ENCODE peak calls at places on chromosomes 6 and 20, in seven cellular contexts. One of them, this sample, is unnamed.

GRCh38 chr6:169250660-169251059 is 3.0 kb downstream of the THBS2 start:
- DNase-seq in astrocyte: peak
- DNase-seq in lower lobe of right lung: no peak
- DNase-seq in endodermal cell: peak
- DNase-seq in endothelial cell: no peak
- DNase-seq in activated B cell treated with CpG ODN at 0.5 μM for 24 hours: no peak
- DNase-seq in cardiac muscle cell: peak
- DNase-seq in this sample: no peak

GRCh38 chr6:139882234-139882633 is 507.8 kb upstream of the CITED2 start:
- DNase-seq in cardiac muscle cell: peak
- DNase-seq in activated B cell treated with CpG ODN at 0.5 μM for 24 hours: no peak
- DNase-seq in endothelial cell: no peak
- DNase-seq in lower lobe of right lung: no peak
- DNase-seq in endodermal cell: peak
- DNase-seq in astrocyte: peak
- DNase-seq in this sample: no peak

GRCh38 chr6:108321253-108321740 is 26.4 kb downstream of the AFG1L start:
- DNase-seq in lower lobe of right lung: no peak
- DNase-seq in astrocyte: no peak
- DNase-seq in endothelial cell: no peak
- DNase-seq in cardiac muscle cell: peak
- DNase-seq in endodermal cell: no peak
- DNase-seq in activated B cell treated with CpG ODN at 0.5 μM for 24 hours: no peak
- DNase-seq in this sample: no peak

GRCh38 chr6:137240168-137240567 is 21.0 kb upstream of the IFNGR1 start:
- DNase-seq in endothelial cell: no peak
- DNase-seq in cardiac muscle cell: peak
- DNase-seq in lower lobe of right lung: peak
- DNase-seq in activated B cell treated with CpG ODN at 0.5 μM for 24 hours: no peak
- DNase-seq in astrocyte: peak
- DNase-seq in endodermal cell: no peak
- DNase-seq in this sample: no peak

GRCh38 chr6:138086573-138087196 is 20.5 kb downstream of the PERP start:
- DNase-seq in activated B cell treated with CpG ODN at 0.5 μM for 24 hours: no peak
- DNase-seq in cardiac muscle cell: no peak
- DNase-seq in endothelial cell: no peak
- DNase-seq in lower lobe of right lung: no peak
- DNase-seq in endodermal cell: peak
- DNase-seq in astrocyte: peak
- DNase-seq in this sample: peak

GRCh38 chr6:157376706-157377230 is 4.2 kb upstream of the ZDHHC14 start:
- DNase-seq in lower lobe of right lung: no peak
- DNase-seq in cardiac muscle cell: no peak
- DNase-seq in endothelial cell: no peak
- DNase-seq in endodermal cell: no peak
- DNase-seq in activated B cell treated with CpG ODN at 0.5 μM for 24 hours: no peak
- DNase-seq in astrocyte: no peak
- DNase-seq in this sample: no peak

GRCh38 chr20:23241416-23241815 is 109.2 kb upstream of the NXT1 start:
- DNase-seq in cardiac muscle cell: no peak
- DNase-seq in astrocyte: no peak
- DNase-seq in endothelial cell: no peak
- DNase-seq in endodermal cell: no peak
- DNase-seq in activated B cell treated with CpG ODN at 0.5 μM for 24 hours: no peak
- DNase-seq in lower lobe of right lung: no peak
- DNase-seq in this sample: no peak

GRCh38 chr6:46781478-46782378 is 11.5 kb upstream of the MEP1A start:
- DNase-seq in astrocyte: peak
- DNase-seq in cardiac muscle cell: peak
- DNase-seq in activated B cell treated with CpG ODN at 0.5 μM for 24 hours: no peak
- DNase-seq in endodermal cell: peak
- DNase-seq in lower lobe of right lung: no peak
- DNase-seq in endothelial cell: peak
- DNase-seq in this sample: peak

GRCh38 chr20:12790856-12791255 is 217.9 kb upstream of the SPTLC3 start:
- DNase-seq in endothelial cell: no peak
- DNase-seq in endodermal cell: no peak
- DNase-seq in lower lobe of right lung: no peak
- DNase-seq in activated B cell treated with CpG ODN at 0.5 μM for 24 hours: no peak
- DNase-seq in astrocyte: no peak
- DNase-seq in cardiac muscle cell: no peak
- DNase-seq in this sample: no peak

GRCh38 chr6:166712554-166713228 is 85.6 kb upstream of the RPS6KA2 start:
- DNase-seq in endothelial cell: no peak
- DNase-seq in activated B cell treated with CpG ODN at 0.5 μM for 24 hours: no peak
- DNase-seq in astrocyte: no peak
- DNase-seq in cardiac muscle cell: no peak
- DNase-seq in lower lobe of right lung: no peak
- DNase-seq in endodermal cell: peak
- DNase-seq in this sample: no peak

GRCh38 chr6:10412948-10413849 is 1.7 kb downstream of the TFAP2A start:
- DNase-seq in endodermal cell: peak
- DNase-seq in activated B cell treated with CpG ODN at 0.5 μM for 24 hours: no peak
- DNase-seq in lower lobe of right lung: peak
- DNase-seq in endothelial cell: no peak
- DNase-seq in cardiac muscle cell: no peak
- DNase-seq in astrocyte: no peak
- DNase-seq in this sample: no peak

GRCh38 chr6:10414766-10415592 is at the start of gene TFAP2A:
- DNase-seq in endodermal cell: peak
- DNase-seq in astrocyte: peak
- DNase-seq in activated B cell treated with CpG ODN at 0.5 μM for 24 hours: no peak
- DNase-seq in cardiac muscle cell: peak
- DNase-seq in endothelial cell: no peak
- DNase-seq in lower lobe of right lung: no peak
- DNase-seq in this sample: no peak

GRCh38 chr6:10415593-10416480 is 963 bp upstream of the TFAP2A start:
- DNase-seq in endodermal cell: no peak
- DNase-seq in lower lobe of right lung: no peak
- DNase-seq in cardiac muscle cell: no peak
- DNase-seq in astrocyte: no peak
- DNase-seq in endothelial cell: no peak
- DNase-seq in activated B cell treated with CpG ODN at 0.5 μM for 24 hours: no peak
- DNase-seq in this sample: no peak

GRCh38 chr6:10412165-10412947 is 2.5 kb downstream of the TFAP2A start:
- DNase-seq in endothelial cell: no peak
- DNase-seq in astrocyte: peak
- DNase-seq in lower lobe of right lung: peak
- DNase-seq in cardiac muscle cell: peak
- DNase-seq in activated B cell treated with CpG ODN at 0.5 μM for 24 hours: no peak
- DNase-seq in endodermal cell: peak
- DNase-seq in this sample: no peak

GRCh38 chr6:10413850-10414765 is 766 bp downstream of the TFAP2A start:
- DNase-seq in endodermal cell: peak
- DNase-seq in astrocyte: no peak
- DNase-seq in activated B cell treated with CpG ODN at 0.5 μM for 24 hours: no peak
- DNase-seq in cardiac muscle cell: no peak
- DNase-seq in lower lobe of right lung: no peak
- DNase-seq in endothelial cell: no peak
- DNase-seq in this sample: no peak
- TF ChIP-seq CTCF in endodermal cell: peak
- TF ChIP-seq CTCF in astrocyte: no peak
- TF ChIP-seq CTCF in activated B cell treated with CpG ODN at 0.5 μM for 24 hours: no peak
- TF ChIP-seq CTCF in cardiac muscle cell: peak
- TF ChIP-seq CTCF in lower lobe of right lung: no peak
- TF ChIP-seq CTCF in endothelial cell: no peak
- TF ChIP-seq CTCF in this sample: peak

GRCh38 chr6:16758163-16758975 is 2.9 kb downstream of the ATXN1 start:
- DNase-seq in astrocyte: peak
- DNase-seq in endodermal cell: peak
- DNase-seq in lower lobe of right lung: no peak
- DNase-seq in cardiac muscle cell: peak
- DNase-seq in activated B cell treated with CpG ODN at 0.5 μM for 24 hours: no peak
- DNase-seq in endothelial cell: peak
- DNase-seq in this sample: no peak

GRCh38 chr6:16759181-16759645 is 2.0 kb downstream of the ATXN1 start:
- DNase-seq in astrocyte: no peak
- DNase-seq in cardiac muscle cell: no peak
- DNase-seq in endothelial cell: peak
- DNase-seq in lower lobe of right lung: no peak
- DNase-seq in activated B cell treated with CpG ODN at 0.5 μM for 24 hours: no peak
- DNase-seq in endodermal cell: no peak
- DNase-seq in this sample: no peak

GRCh38 chr6:16761469-16762264 is 407 bp upstream of the ATXN1 start:
- DNase-seq in endothelial cell: peak
- DNase-seq in cardiac muscle cell: peak
- DNase-seq in activated B cell treated with CpG ODN at 0.5 μM for 24 hours: peak
- DNase-seq in endodermal cell: peak
- DNase-seq in lower lobe of right lung: peak
- DNase-seq in astrocyte: peak
- DNase-seq in this sample: peak

GRCh38 chr6:16760536-16761468 is at the start of gene ATXN1:
- DNase-seq in endodermal cell: peak
- DNase-seq in lower lobe of right lung: peak
- DNase-seq in endothelial cell: peak
- DNase-seq in astrocyte: no peak
- DNase-seq in activated B cell treated with CpG ODN at 0.5 μM for 24 hours: peak
- DNase-seq in cardiac muscle cell: peak
- DNase-seq in this sample: peak

DNA sequence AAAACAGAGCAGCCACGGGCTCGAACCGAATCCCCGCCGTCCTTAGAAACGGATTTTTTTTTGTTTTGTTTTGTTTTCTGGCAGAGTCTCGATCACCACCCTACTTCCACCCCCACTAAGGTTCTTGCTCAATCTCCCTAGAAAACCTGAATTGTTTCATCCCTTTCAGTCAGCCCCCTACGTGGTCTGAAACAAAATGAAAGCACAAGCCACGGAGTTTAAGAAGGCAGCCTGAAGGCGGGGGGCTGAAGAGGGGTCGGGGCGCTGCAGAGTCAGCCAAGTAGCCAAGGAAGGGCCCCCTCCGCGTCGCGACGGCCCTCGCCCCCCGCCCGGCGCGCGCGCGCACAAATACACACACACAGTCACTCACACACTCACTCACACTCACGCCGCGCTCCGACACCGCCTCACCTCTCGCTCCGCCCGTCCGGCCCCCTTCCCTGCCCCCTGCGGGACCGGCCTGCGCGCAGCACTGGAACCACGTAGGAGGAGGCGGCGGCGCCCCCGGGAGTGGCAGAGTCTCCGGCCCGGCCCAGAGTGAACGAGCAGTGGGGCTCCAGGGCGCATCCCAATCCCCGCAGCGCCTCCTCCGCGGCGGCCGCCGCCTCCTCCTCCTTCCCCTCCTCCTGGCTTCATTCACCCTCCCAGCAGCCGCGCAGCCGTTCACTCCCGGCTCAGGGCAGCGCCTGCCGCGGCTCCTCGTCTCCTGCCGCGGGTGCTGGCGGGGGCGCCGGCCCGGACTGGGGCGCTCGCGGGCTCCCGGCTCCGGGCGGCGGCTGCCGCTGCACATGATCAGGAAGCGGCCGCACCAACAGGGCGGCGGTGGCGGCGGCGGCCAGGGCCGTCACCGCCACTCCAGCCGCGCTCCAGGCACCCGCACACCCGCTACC is 1.4 kb downstream of the ATXN1 start:
- DNase-seq in cardiac muscle cell: peak
- DNase-seq in endothelial cell: peak
- DNase-seq in endodermal cell: peak
- DNase-seq in lower lobe of right lung: peak
- DNase-seq in activated B cell treated with CpG ODN at 0.5 μM for 24 hours: peak
- DNase-seq in astrocyte: peak
- DNase-seq in this sample: peak
- TF ChIP-seq CTCF in cardiac muscle cell: peak
- TF ChIP-seq CTCF in endothelial cell: no peak
- TF ChIP-seq CTCF in endodermal cell: peak
- TF ChIP-seq CTCF in lower lobe of right lung: peak
- TF ChIP-seq CTCF in activated B cell treated with CpG ODN at 0.5 μM for 24 hours: no peak
- TF ChIP-seq CTCF in astrocyte: no peak
- TF ChIP-seq CTCF in this sample: peak

DNA sequence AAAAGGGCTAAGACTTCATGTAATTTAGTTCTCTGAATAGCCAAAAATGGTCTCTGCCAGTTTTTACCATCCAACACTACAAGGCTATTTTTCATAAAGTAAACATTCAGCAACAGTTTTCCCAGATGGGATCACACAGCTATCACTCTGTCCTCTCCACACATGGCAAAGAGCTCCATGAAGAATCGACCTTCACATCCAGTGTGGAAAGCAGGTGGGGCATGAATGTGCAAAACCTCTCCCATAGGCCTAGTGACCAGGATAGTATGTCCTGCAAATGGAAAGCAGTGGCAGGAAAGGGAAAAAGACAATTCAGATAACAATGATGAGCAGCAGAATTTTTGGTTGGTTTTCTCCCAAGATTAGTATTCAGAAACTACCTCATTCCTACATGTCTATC is 159.6 kb upstream of the MCHR2 start:
- DNase-seq in activated B cell treated with CpG ODN at 0.5 μM for 24 hours: no peak
- DNase-seq in endothelial cell: no peak
- DNase-seq in astrocyte: no peak
- DNase-seq in lower lobe of right lung: no peak
- DNase-seq in cardiac muscle cell: no peak
- DNase-seq in endodermal cell: no peak
- DNase-seq in this sample: no peak
- TF ChIP-seq CTCF in activated B cell treated with CpG ODN at 0.5 μM for 24 hours: no peak
- TF ChIP-seq CTCF in endothelial cell: no peak
- TF ChIP-seq CTCF in astrocyte: no peak
- TF ChIP-seq CTCF in lower lobe of right lung: no peak
- TF ChIP-seq CTCF in cardiac muscle cell: no peak
- TF ChIP-seq CTCF in endodermal cell: no peak
- TF ChIP-seq CTCF in this sample: no peak

GRCh38 chr6:20953019-20953418 is 418.8 kb downstream of the CDKAL1 start:
- DNase-seq in endodermal cell: no peak
- DNase-seq in endothelial cell: peak
- DNase-seq in astrocyte: no peak
- DNase-seq in lower lobe of right lung: no peak
- DNase-seq in cardiac muscle cell: no peak
- DNase-seq in activated B cell treated with CpG ODN at 0.5 μM for 24 hours: no peak
- DNase-seq in this sample: no peak
- TF ChIP-seq CTCF in endodermal cell: peak
- TF ChIP-seq CTCF in endothelial cell: no peak
- TF ChIP-seq CTCF in astrocyte: peak
- TF ChIP-seq CTCF in lower lobe of right lung: no peak
- TF ChIP-seq CTCF in cardiac muscle cell: no peak
- TF ChIP-seq CTCF in activated B cell treated with CpG ODN at 0.5 μM for 24 hours: no peak
- TF ChIP-seq CTCF in this sample: peak

GRCh38 chr6:31581511-31582229 is 554 bp downstream of the LTB start:
- DNase-seq in lower lobe of right lung: no peak
- DNase-seq in endothelial cell: no peak
- DNase-seq in cardiac muscle cell: no peak
- DNase-seq in endodermal cell: peak
- DNase-seq in astrocyte: no peak
- DNase-seq in activated B cell treated with CpG ODN at 0.5 μM for 24 hours: peak
- DNase-seq in this sample: no peak
- TF ChIP-seq CTCF in lower lobe of right lung: no peak
- TF ChIP-seq CTCF in endothelial cell: no peak
- TF ChIP-seq CTCF in cardiac muscle cell: no peak
- TF ChIP-seq CTCF in endodermal cell: no peak
- TF ChIP-seq CTCF in astrocyte: no peak
- TF ChIP-seq CTCF in activated B cell treated with CpG ODN at 0.5 μM for 24 hours: no peak
- TF ChIP-seq CTCF in this sample: no peak

GRCh38 chr6:105091140-105091829 is 88.5 kb downstream of the POPDC3 start:
- DNase-seq in endothelial cell: no peak
- DNase-seq in activated B cell treated with CpG ODN at 0.5 μM for 24 hours: no peak
- DNase-seq in cardiac muscle cell: no peak
- DNase-seq in lower lobe of right lung: no peak
- DNase-seq in endodermal cell: no peak
- DNase-seq in astrocyte: no peak
- DNase-seq in this sample: no peak

GRCh38 chr6:105087571-105088211 is 92.1 kb downstream of the POPDC3 start:
- DNase-seq in activated B cell treated with CpG ODN at 0.5 μM for 24 hours: no peak
- DNase-seq in endothelial cell: peak
- DNase-seq in endodermal cell: no peak
- DNase-seq in lower lobe of right lung: no peak
- DNase-seq in astrocyte: peak
- DNase-seq in cardiac muscle cell: peak
- DNase-seq in this sample: no peak
- TF ChIP-seq CTCF in activated B cell treated with CpG ODN at 0.5 μM for 24 hours: no peak
- TF ChIP-seq CTCF in endothelial cell: peak
- TF ChIP-seq CTCF in endodermal cell: peak
- TF ChIP-seq CTCF in lower lobe of right lung: peak
- TF ChIP-seq CTCF in astrocyte: peak
- TF ChIP-seq CTCF in cardiac muscle cell: peak
- TF ChIP-seq CTCF in this sample: peak